ENCODE peak calls at places on chromosome 19, in five cellular contexts. P is gastrocnemius medialis; B is lower lobe of right lung; A is CD4-positive, CD25-positive, alpha-beta regulatory T cell; E is heart left ventricle. Q is an unnamed sample.

GRCh38 chr19:33731886-33732285 is 64.8 kb upstream of the KCTD15 start:
- ATAC-seq in B (no peak), A (no peak), E (no peak), P (no peak), Q (no peak)

GRCh38 chr19:16283103-16283469 is 41.5 kb upstream of the KLF2 start:
- ATAC-seq in B (peak), E (peak), P (peak), A (no peak), Q (peak)

GRCh38 chr19:5172859-5173577 is 167.6 kb downstream of the PTPRS start:
- ATAC-seq in P (no peak), A (no peak), E (peak), B (no peak), Q (peak)

GRCh38 chr19:46442808-46443450 is 14.2 kb upstream of the PNMA8C start:
- ATAC-seq in E (no peak), P (no peak), A (no peak), B (no peak), Q (no peak)

GRCh38 chr19:12052057-12052570 is 647 bp downstream of the ZNF878 start:
- ATAC-seq in B (peak), A (no peak), E (no peak), P (no peak), Q (no peak)

GRCh38 chr19:42252365-42253244 is 2.3 kb downstream of the ERF start:
- ATAC-seq in A (no peak), B (peak), P (no peak), E (peak), Q (no peak)

GRCh38 chr19:18832331-18833140 is 777 bp downstream of the UPF1 start:
- ATAC-seq in P (peak), A (peak), E (peak), B (peak), Q (peak)

GRCh38 chr19:55116232-55117062 is 990 bp downstream of the PPP1R12C start:
- ATAC-seq in B (peak), A (no peak), E (peak), P (no peak), Q (peak)

GRCh38 chr19:55419089-55419488 is 11.5 kb upstream of the UBE2S start:
- ATAC-seq in B (no peak), E (no peak), P (no peak), A (no peak), Q (no peak)

GRCh38 chr19:4688587-4688986 is 18.4 kb upstream of the MYDGF start:
- ATAC-seq in A (no peak), E (no peak), B (no peak), P (no peak), Q (no peak)

GRCh38 chr19:50975766-50976165 is 6.4 kb upstream of the KLK6 start:
- ATAC-seq in A (no peak), E (no peak), B (peak), P (no peak), Q (no peak)

GRCh38 chr19:14051980-14052379 is 9.9 kb downstream of the PALM3 start:
- ATAC-seq in B (no peak), P (no peak), E (no peak), A (no peak), Q (no peak)

GRCh38 chr19:14053032-14053431 is 8.8 kb downstream of the PALM3 start:
- ATAC-seq in A (no peak), P (no peak), E (no peak), B (no peak), Q (no peak)

GRCh38 chr19:14052470-14052869 is 9.4 kb downstream of the PALM3 start:
- ATAC-seq in B (no peak), A (no peak), E (no peak), P (no peak), Q (no peak)

GRCh38 chr19:14048439-14049153 is 13.3 kb downstream of the PALM3 start:
- ATAC-seq in A (peak), P (peak), E (peak), B (peak), Q (no peak)

GRCh38 chr19:14050512-14050911 is 11.4 kb downstream of the PALM3 start:
- ATAC-seq in E (no peak), B (no peak), P (no peak), A (no peak), Q (no peak)
- H3K27ac ChIP-seq in E (no peak), B (no peak), P (no peak), A (no peak), Q (no peak)

DNA sequence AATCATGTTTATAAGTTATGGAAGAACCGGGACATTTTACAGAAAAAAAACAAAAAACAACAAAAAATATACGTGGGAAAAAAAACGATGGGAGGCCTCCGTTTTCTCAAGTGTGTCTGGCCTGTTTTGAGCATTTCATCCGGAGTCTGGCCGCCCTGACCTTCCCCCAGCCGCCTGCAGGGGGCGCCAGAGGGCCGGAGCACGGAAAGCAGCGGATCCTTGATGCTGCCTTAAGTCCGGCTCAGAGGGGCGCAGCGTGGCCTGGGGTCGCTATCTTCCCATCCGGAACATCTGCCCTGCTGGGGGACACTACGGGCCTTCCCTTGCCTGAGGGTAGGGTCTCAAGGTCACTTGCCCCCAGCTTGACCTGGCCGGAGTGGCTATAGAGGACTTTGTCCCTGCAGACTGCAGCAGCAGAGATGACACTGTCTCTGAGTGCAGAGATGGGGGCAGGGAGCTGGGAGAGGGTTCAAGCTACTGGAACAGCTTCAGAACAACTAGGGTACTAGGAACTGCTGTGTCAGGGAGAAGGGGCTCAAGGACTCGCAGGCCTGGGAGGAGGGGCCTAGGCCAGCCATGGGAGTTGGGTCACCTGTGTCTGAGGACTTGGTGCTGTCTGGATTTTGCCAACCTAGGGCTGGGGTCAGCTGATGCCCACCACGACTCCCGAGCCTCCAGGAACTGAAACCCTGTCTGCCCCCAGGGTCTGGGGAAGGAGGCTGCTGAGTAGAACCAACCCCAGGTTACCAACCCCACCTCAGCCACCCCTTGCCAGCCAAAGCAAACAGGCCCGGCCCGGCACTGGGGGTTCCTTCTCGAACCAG is 1.8 kb upstream of the APOE start:
- ATAC-seq in B (peak), E (peak), P (peak), A (peak), Q (peak)
- H3K4me3 ChIP-seq in B (no peak), E (no peak), P (no peak), A (no peak), Q (no peak)

DNA sequence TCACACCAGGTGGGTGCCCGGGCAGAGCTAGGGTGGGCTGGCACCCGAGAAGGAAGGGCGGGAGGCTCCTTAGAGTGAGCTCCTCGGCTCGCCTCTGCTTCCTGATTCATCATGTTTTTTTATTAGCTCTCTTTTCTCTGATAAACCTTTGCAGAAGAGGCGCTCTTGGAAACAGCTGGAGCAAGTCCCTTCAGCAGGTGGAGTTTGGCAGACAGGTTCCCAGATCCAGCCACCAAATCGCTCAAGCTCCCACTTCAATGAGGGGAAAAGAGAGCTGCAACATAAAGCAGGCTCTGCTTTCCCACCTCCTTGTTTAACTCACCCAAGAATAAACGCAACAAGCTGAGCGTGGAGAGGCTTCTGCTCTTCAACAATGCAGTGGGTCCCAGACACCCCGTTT is 244.8 kb downstream of the TSHZ3 start:
- ATAC-seq in P (no peak), A (no peak), E (no peak), B (no peak), Q (no peak)
- H3K27ac ChIP-seq in P (no peak), A (no peak), E (no peak), B (no peak), Q (no peak)

GRCh38 chr19:39831679-39832078 is 2.3 kb downstream of the DYRK1B start:
- ATAC-seq in P (no peak), B (no peak), A (no peak), E (no peak), Q (no peak)
- H3K4me3 ChIP-seq in P (no peak), B (no peak), A (no peak), E (no peak), Q (no peak)

GRCh38 chr19:35543280-35544109 is 1.9 kb upstream of the TMEM147 start:
- ATAC-seq in A (no peak), E (no peak), P (no peak), B (no peak), Q (no peak)

GRCh38 chr19:35545855-35546381 is 492 bp downstream of the TMEM147 start:
- ATAC-seq in A (peak), P (peak), B (peak), E (peak), Q (peak)

GRCh38 chr19:35545001-35545854 is at the start of gene TMEM147:
- ATAC-seq in A (peak), B (peak), E (peak), P (peak), Q (peak)

GRCh38 chr19:35542209-35542608 is 3.2 kb upstream of the TMEM147 start:
- ATAC-seq in E (no peak), B (no peak), A (no peak), P (no peak), Q (no peak)

DNA sequence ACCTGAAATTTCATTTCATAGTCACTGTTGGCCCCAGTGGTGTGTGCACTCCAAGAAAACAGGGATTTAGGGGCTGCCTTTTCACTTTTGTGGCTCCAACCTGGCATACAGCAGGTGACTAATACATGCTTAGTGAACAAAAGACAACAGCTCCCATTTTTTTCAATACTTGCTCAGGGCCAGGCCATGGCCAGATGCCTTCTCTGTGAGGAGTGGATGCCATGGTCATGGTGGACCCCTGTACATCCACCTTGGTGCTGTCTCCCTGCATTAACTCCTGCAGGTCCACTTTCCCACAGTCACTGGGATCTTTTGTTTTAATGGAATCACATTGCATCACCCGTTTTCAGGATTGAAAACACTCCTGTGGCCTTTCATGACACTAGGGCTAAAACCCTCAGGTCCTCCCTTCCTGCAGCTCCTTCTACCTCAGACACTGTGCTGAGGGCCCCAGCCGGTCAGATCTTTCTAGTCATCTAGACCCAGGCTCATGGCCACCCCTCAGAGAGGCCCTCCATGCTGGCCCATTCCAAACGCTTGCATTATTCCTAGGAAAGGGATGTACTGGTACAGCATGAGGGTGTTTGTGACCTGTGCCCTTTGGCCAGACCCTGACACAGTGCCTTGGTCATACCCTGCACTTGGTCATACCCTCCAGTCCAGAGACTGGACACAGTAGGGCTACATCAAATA is 1.2 kb upstream of the TMEM147 start:
- ATAC-seq in B (no peak), E (no peak), A (no peak), P (no peak), Q (no peak)
- H3K27ac ChIP-seq in B (peak), E (no peak), A (peak), P (peak), Q (peak)

GRCh38 chr19:23901360-23901759 is 13.3 kb upstream of the ZNF726 start:
- ATAC-seq in A (no peak), E (no peak), P (no peak), B (no peak), Q (no peak)
- H3K4me3 ChIP-seq in A (no peak), E (no peak), P (no peak), B (no peak), Q (no peak)

DNA sequence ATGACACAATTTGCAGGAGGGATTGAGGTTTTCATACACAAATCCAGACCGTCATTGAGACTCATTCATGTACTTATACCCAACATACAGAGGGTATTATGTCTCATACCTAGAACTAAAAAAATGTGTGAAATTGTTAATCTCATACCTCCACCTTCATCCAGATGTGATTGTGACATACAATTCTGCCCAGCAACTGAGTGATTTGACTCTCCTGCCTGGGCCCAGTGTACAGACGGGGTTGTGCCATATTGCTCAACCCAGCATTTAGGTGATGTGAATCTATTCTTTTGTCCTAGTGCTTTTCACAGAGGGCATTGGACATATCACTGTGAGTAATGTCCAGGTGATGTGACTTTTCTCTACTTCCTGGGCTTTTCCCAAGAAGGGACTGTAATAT is 12.7 kb upstream of the ZNF681 start:
- ATAC-seq in P (no peak), A (no peak), B (no peak), E (no peak), Q (no peak)
- H3K27ac ChIP-seq in P (no peak), A (no peak), B (no peak), E (no peak), Q (no peak)

DNA sequence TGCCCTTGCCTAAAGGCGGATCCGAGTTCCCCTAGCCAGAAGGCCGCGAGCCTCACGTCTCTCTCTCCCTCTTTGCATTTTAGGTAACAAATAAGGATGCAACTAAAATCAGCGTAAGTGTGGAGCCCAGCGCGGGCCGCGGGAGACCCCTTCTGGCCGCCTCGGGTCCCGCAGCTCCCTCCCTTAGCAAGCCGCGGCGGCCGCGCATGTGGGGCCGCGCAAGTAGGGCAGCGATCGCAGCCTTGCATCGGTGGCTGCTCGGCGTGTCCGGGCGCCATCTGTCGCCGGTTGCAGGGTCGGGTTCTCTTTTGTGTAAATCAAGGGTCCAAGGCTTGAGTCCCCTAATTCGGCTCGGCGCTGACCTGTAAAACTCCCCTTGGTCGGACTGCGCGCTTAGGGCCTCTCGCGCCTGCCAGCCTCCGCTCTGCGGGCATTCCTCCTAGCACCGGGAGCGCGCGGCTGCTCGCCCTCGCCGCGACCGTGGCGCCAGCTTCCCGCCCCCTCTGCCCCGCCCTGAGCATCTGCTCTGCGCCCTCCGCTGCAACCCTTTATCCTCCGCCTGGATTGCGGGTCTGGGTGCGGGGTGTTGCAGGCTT is 2.7 kb downstream of the VSTM2B start:
- ATAC-seq in P (no peak), E (peak), B (peak), A (peak), Q (peak)
- H3K4me3 ChIP-seq in P (peak), E (peak), B (peak), A (no peak), Q (peak)

DNA sequence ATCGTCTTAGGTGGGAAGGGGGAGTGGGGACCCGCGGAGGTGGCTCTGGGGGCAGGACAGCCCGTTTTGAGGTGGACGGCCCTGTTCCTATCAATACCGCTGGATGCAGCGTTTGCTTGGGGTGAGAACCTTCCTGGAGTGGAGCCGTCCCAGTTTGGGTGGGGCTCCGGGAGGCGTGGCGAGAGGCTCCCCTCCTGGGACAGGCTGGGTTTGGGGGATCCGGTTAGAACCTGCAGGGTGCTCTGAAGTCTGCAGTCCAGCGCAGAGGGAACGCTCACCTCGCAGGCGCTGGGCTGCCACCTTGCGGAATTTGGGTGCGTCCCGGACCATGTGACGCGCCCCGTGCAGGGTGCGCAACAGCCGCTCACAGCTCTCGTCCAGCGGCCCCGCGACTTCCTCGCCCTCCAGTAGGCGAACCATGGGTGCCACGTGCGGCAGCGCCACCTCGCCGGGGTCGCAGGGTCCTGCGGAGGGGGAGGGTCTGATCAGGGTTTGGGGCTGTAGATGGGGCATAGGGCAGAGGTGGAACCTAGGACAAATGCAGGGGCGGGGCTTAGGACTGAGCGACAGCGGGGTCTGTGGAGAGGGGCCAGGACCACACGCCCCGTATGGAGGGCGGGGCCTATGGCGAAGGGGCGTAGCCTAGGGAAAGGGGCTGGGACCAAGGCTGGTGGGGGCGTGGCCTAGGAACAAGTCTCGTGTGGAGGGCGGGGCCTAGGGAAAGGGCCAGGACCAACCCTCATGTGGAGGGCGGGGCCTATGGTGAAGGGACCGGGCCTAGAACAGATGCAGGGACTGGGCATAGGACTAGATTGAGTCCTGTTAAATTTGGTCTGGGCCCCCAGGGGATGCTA is 13.8 kb downstream of the SH2D3A start:
- ATAC-seq in E (peak), A (peak), P (peak), B (peak), Q (peak)
- H3K27ac ChIP-seq in E (peak), A (peak), P (peak), B (peak), Q (peak)

GRCh38 chr19:2984196-2984490 is 6.8 kb downstream of the TLE6 start:
- ATAC-seq in E (no peak), B (no peak), P (peak), A (no peak), Q (peak)

GRCh38 chr19:2983351-2984195 is 6.2 kb downstream of the TLE6 start:
- ATAC-seq in P (peak), A (no peak), B (peak), E (peak), Q (peak)

GRCh38 chr19:2989236-2989946 is 12.0 kb downstream of the TLE6 start:
- ATAC-seq in E (no peak), P (no peak), A (no peak), B (no peak), Q (no peak)

GRCh38 chr19:2988568-2988967 is 11.2 kb downstream of the TLE6 start:
- ATAC-seq in A (no peak), P (no peak), B (no peak), E (no peak), Q (no peak)

GRCh38 chr19:2986951-2987491 is 9.7 kb downstream of the TLE6 start:
- ATAC-seq in P (no peak), B (no peak), A (no peak), E (no peak), Q (no peak)
- H3K4me3 ChIP-seq in P (no peak), B (no peak), A (no peak), E (no peak), Q (no peak)

Q was measured in gastroesophageal sphincter.